ENCODE peak calls at places on chromosomes 16 and 17, in seven cellular contexts. Y is NB4, I is cardiac muscle cell, X is colonic mucosa, Z is astrocyte, A is endodermal cell, S is IMR-90. N is an unnamed sample.

GRCh38 chr17:63042443-63042842 is 76.4 kb downstream of the TANC2 start:
- DNase-seq in Y (no peak), I (no peak), X (no peak), Z (peak; percentile 30), A (no peak), S (no peak), N (no peak)

GRCh38 chr17:45273551-45273957 is 11.7 kb upstream of the SPATA32 start:
- DNase-seq in Y (no peak), I (no peak), X (no peak), Z (peak; percentile 52), A (peak; percentile 51), S (no peak), N (no peak)

GRCh38 chr17:44255915-44256314 is 12.0 kb downstream of the SLC4A1 start:
- DNase-seq in Y (no peak), I (no peak), X (no peak), Z (no peak), A (no peak), S (no peak), N (no peak)

GRCh38 chr17:65850486-65850885 is 289.0 kb upstream of the AXIN2 start:
- DNase-seq in Y (peak; percentile 36), I (no peak), X (no peak), Z (no peak), A (no peak), S (peak; percentile 29), N (no peak)

GRCh38 chr16:71367243-71367976 is 8.9 kb downstream of the CALB2 start:
- DNase-seq in Y (peak; percentile 74), I (peak; percentile 76), X (peak; percentile 54), Z (no peak), A (peak; percentile 96), S (peak; percentile 21), N (no peak)

GRCh38 chr16:51184702-51185433 is 33.8 kb upstream of the SALL1 start:
- DNase-seq in Y (peak; percentile 96), I (no peak), X (no peak), Z (no peak), A (no peak), S (no peak), N (no peak)

GRCh38 chr17:9115446-9116265 is 94.3 kb downstream of the NTN1 start:
- DNase-seq in Y (peak; percentile 93), I (peak; percentile 33), X (peak; percentile 54), Z (peak; percentile 56), A (peak; percentile 97), S (peak; percentile 6), N (peak; percentile 30)

GRCh38 chr16:88299751-88300462 is 82.9 kb upstream of the ZNF469 start:
- DNase-seq in Y (no peak), I (no peak), X (no peak), Z (no peak), A (no peak), S (no peak), N (no peak)

GRCh38 chr16:60605176-60605575 is 1431.1 kb downstream of the CDH8 start:
- DNase-seq in Y (no peak), I (no peak), X (no peak), Z (no peak), A (peak; percentile 64), S (no peak), N (no peak)

GRCh38 chr16:19707699-19708497 is 10.1 kb downstream of the KNOP1 start:
- DNase-seq in Y (peak; percentile 19), I (no peak), X (no peak), Z (no peak), A (no peak), S (no peak), N (no peak)

GRCh38 chr17:57459286-57459915 is 203.1 kb downstream of the MSI2 start:
- DNase-seq in Y (no peak), I (no peak), X (no peak), Z (peak; percentile 92), A (no peak), S (peak; percentile 82), N (no peak)

GRCh38 chr16:68116256-68116853 is 31.2 kb downstream of the NFATC3 start:
- DNase-seq in Y (peak; percentile 60), I (no peak), X (no peak), Z (peak; percentile 13), A (no peak), S (peak; percentile 51), N (no peak)

GRCh38 chr16:721765-722481 is 977 bp downstream of the ANTKMT start:
- DNase-seq in Y (no peak), I (no peak), X (no peak), Z (no peak), A (no peak), S (no peak), N (no peak)

GRCh38 chr17:75323043-75323591 is 33.9 kb upstream of the SLC25A19 start:
- DNase-seq in Y (peak; percentile 91), I (peak; percentile 91), X (peak; percentile 94), Z (peak; percentile 62), A (peak; percentile 99), S (peak; percentile 86), N (peak; percentile 80)

GRCh38 chr16:76201385-76201784 is 75.8 kb upstream of the CNTNAP4 start:
- DNase-seq in Y (no peak), I (no peak), X (no peak), Z (no peak), A (no peak), S (no peak), N (no peak)

GRCh38 chr16:12347365-12347764 is 370.8 kb downstream of the SNX29 start:
- DNase-seq in Y (no peak), I (no peak), X (no peak), Z (no peak), A (no peak), S (no peak), N (no peak)

GRCh38 chr16:24748242-24748641 is 18.8 kb downstream of the TNRC6A start:
- DNase-seq in Y (peak; percentile 81), I (no peak), X (no peak), Z (peak; percentile 95), A (no peak), S (peak; percentile 97), N (peak; percentile 72)

GRCh38 chr16:89281189-89281577 is 63.7 kb downstream of the ZNF778 start:
- DNase-seq in Y (no peak), I (no peak), X (no peak), Z (no peak), A (no peak), S (no peak), N (no peak)

GRCh38 chr17:27257031-27257357 is 36.9 kb upstream of the WSB1 start:
- DNase-seq in Y (no peak), I (no peak), X (no peak), Z (no peak), A (no peak), S (no peak), N (no peak)

GRCh38 chr16:65392831-65393565 is 271.1 kb upstream of the CDH11 start:
- DNase-seq in Y (no peak), I (no peak), X (no peak), Z (peak; percentile 69), A (no peak), S (no peak), N (no peak)

GRCh38 chr16:60945225-60945624 is 1091.0 kb downstream of the CDH8 start:
- DNase-seq in Y (peak; percentile 48), I (peak; percentile 81), X (no peak), Z (peak; percentile 10), A (peak; percentile 90), S (no peak), N (no peak)

GRCh38 chr16:10754941-10755340 is 11.3 kb downstream of the NUBP1 start:
- DNase-seq in Y (no peak), I (no peak), X (no peak), Z (peak; percentile 73), A (no peak), S (peak; percentile 82), N (no peak)

GRCh38 chr17:62676952-62677596 is 49.6 kb downstream of the MRC2 start:
- DNase-seq in Y (no peak), I (no peak), X (no peak), Z (no peak), A (no peak), S (no peak), N (no peak)

GRCh38 chr17:61423967-61424649 is 24.5 kb downstream of the TBX2 start:
- DNase-seq in Y (no peak), I (no peak), X (no peak), Z (no peak), A (peak; percentile 28), S (no peak), N (no peak)

GRCh38 chr17:61426482-61427304 is 25.5 kb upstream of the TBX4 start:
- DNase-seq in Y (no peak), I (no peak), X (no peak), Z (peak; percentile 34), A (peak; percentile 33), S (peak; percentile 79), N (no peak)

GRCh38 chr17:61422869-61423268 is 23.2 kb downstream of the TBX2 start:
- DNase-seq in Y (no peak), I (no peak), X (no peak), Z (no peak), A (no peak), S (no peak), N (no peak)

GRCh38 chr17:61427567-61427966 is 24.7 kb upstream of the TBX4 start:
- DNase-seq in Y (no peak), I (no peak), X (no peak), Z (no peak), A (peak; percentile 19), S (no peak), N (no peak)

GRCh38 chr17:61425682-61426481 is 26.2 kb downstream of the TBX2 start:
- DNase-seq in Y (no peak), I (no peak), X (no peak), Z (no peak), A (peak; percentile 90), S (no peak), N (no peak)
- TF ChIP-seq CTCF in Y (no peak), I (no peak), X (no peak), Z (no peak), A (peak; percentile 68), S (no peak), N (peak; percentile 10)

GRCh38 chr17:39618956-39619785 is 7.6 kb upstream of the PPP1R1B start:
- DNase-seq in Y (no peak), I (no peak), X (no peak), Z (no peak), A (no peak), S (no peak), N (no peak)
- H3K4me3 ChIP-seq in Y (no peak overlapping the region), I (no peak overlapping the region), X (peak overlapping the region; percentile 40), Z (no peak overlapping the region), A (no peak overlapping the region), S (no peak overlapping the region), N (no peak overlapping the region)

DNA sequence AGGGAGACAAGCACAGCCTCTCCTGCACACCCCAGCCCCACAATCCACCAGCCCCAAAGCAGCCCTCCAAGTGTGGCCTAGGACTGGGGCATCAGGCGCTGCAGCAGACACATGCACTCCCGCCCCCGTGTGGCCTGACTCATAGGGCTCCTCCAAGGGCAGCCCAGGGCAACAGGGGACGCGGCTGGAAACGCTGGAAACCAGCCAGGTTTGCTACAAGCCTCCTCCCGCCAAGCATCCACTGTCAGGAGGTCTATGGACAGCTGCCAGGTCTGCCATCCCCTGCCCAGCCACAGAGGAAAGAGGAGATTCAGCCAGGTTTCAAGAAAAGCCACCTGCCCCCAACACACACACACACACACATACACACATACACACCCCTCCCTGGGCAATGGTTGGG is 25.8 kb downstream of the SRCIN1 start:
- DNase-seq in Y (peak; percentile 62), I (peak; percentile 87), X (no peak), Z (no peak), A (peak; percentile 94), S (peak; percentile 13), N (no peak)
- TF ChIP-seq CTCF in Y (peak; percentile 33), I (peak; percentile 37), X (no peak), Z (no peak), A (peak; percentile 72), S (peak; percentile 2), N (no peak)

DNA sequence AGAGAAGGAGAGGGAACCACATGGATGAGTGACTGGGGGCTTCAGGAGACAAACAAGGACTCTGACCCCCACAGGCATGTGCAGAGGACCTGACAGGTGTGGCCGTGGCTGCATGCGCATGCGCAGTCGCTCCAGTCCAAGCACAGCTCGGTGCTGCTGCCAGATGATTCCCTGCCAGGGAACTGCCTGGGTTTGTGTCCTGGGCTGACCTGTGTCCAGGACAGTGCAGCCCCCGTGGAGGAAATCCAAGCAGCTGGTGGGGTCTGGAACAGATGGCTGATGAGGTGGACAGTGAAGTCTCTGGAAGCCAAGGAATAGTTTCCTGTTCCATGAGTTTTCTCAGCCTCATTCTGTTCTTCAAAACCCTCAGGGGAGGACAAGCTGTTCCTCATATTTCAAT is 27.3 kb downstream of the LASP1 start:
- DNase-seq in Y (no peak), I (no peak), X (no peak), Z (no peak), A (no peak), S (peak; percentile 28), N (no peak)
- H3K4me3 ChIP-seq in Y (no peak overlapping the region), I (no peak overlapping the region), X (no peak overlapping the region), Z (no peak overlapping the region), A (no peak overlapping the region), S (no peak overlapping the region), N (no peak overlapping the region)

N was measured in HFF-Myc.